ENCODE peak calls at places on chromosomes 4 and X, in eight cellular contexts. X is hypothalamus, W is GM04503, Q is NCI-H524 treated with DMSO at 0.1 percent for 48 hours, Z is NCI-H146, F is Calu3, M is T-helper 9 cell, N is GM23338. D is an unnamed sample.

GRCh38 chr4:110087116-110087708 is 111.2 kb downstream of the ELOVL6 start:
- DNase-seq in N (no peak), M (no peak), F (no peak), Q (no peak), X (no peak), Z (peak; percentile 11), W (peak; percentile 47), D (no peak)

GRCh38 chr4:48506716-48507115 is 16.7 kb downstream of the ZAR1 start:
- DNase-seq in M (no peak), N (no peak), Q (no peak), F (no peak), X (no peak), Z (no peak), W (no peak), D (no peak)

GRCh38 chrX:145817666-145818521 is at the start of gene SLITRK2:
- DNase-seq in M (no peak), X (peak; percentile 55), Z (no peak), N (peak; percentile 57), W (no peak), Q (no peak), F (no peak), D (no peak)

GRCh38 chrX:66638591-66639500 is at the start of gene EDA2R:
- DNase-seq in Q (no peak), X (no peak), M (no peak), N (peak; percentile 80), W (peak; percentile 60), F (no peak), Z (no peak), D (peak; percentile 67)

GRCh38 chrX:48083212-48083611 is 11.8 kb upstream of the ZNF630 start:
- DNase-seq in Q (peak; percentile 21), M (peak; percentile 5), Z (no peak), F (peak; percentile 52), W (no peak), X (peak; percentile 0), N (peak; percentile 60), D (no peak)

GRCh38 chrX:11704725-11705495 is 39.2 kb upstream of the ARHGAP6 start:
- DNase-seq in Z (no peak), W (no peak), X (no peak), F (no peak), M (no peak), Q (no peak), N (peak; percentile 1), D (no peak)

GRCh38 chrX:130130990-130131389 is 20.7 kb upstream of the ELF4 start:
- DNase-seq in F (no peak), Z (no peak), Q (no peak), M (no peak), W (no peak), X (no peak), N (no peak), D (no peak)

GRCh38 chr4:185911556-185912064 is 99.6 kb upstream of the SORBS2 start:
- DNase-seq in M (no peak), F (no peak), Z (no peak), W (no peak), X (no peak), N (no peak), Q (no peak), D (peak; percentile 12)

GRCh38 chrX:3713225-3713936 is at the start of gene PRKX:
- DNase-seq in F (peak; percentile 68), M (peak; percentile 74), W (no peak), Q (no peak), Z (peak; percentile 63), X (peak; percentile 40), N (peak; percentile 55), D (no peak)

GRCh38 chr4:189187531-189188052 is 753.1 kb upstream of the FRG1 start:
- DNase-seq in Q (no peak), M (no peak), F (no peak), Z (no peak), N (no peak), X (no peak), W (no peak), D (no peak)

GRCh38 chr4:13678186-13678924 is 50.8 kb upstream of the BOD1L1 start:
- DNase-seq in M (no peak), X (no peak), Q (no peak), Z (no peak), W (no peak), N (no peak), F (no peak), D (no peak)

GRCh38 chr4:181971973-181972372 is 271.2 kb upstream of the TENM3 start:
- DNase-seq in Q (no peak), W (no peak), N (no peak), M (no peak), F (no peak), X (no peak), Z (no peak), D (no peak)

GRCh38 chr4:123299212-123299651 is 97.4 kb upstream of the SPRY1 start:
- DNase-seq in W (peak; percentile 63), X (no peak), F (no peak), M (no peak), Q (no peak), N (no peak), Z (no peak), D (peak; percentile 58)

GRCh38 chr4:60122820-60123219 is 1077.3 kb upstream of the ADGRL3 start:
- DNase-seq in X (no peak), Z (no peak), W (no peak), Q (no peak), N (no peak), M (no peak), F (no peak), D (no peak)

GRCh38 chr4:143251348-143251747 is 66.6 kb downstream of the USP38 start:
- DNase-seq in W (no peak), X (no peak), N (no peak), Z (no peak), F (no peak), M (no peak), Q (no peak), D (no peak)

GRCh38 chrX:12970691-12971202 is 4.2 kb upstream of the TMSB4X start:
- DNase-seq in X (peak; percentile 3), F (peak; percentile 55), M (no peak), Z (peak; percentile 86), Q (no peak), W (no peak), N (peak; percentile 70), D (no peak)

GRCh38 chr4:2365054-2365912 is 53.2 kb downstream of the ZFYVE28 start:
- DNase-seq in M (no peak), W (no peak), Q (no peak), F (no peak), N (peak; percentile 35), Z (peak; percentile 40), X (no peak), D (no peak)

GRCh38 chr4:144894525-144894924 is 203.5 kb downstream of the ANAPC10 start:
- DNase-seq in Q (no peak), F (peak; percentile 13), M (no peak), X (no peak), Z (no peak), N (no peak), W (peak; percentile 12), D (no peak)

GRCh38 chr4:112968456-112969159 is 80.8 kb upstream of the ANK2 start:
- DNase-seq in Q (no peak), F (no peak), N (no peak), M (no peak), W (no peak), Z (no peak), X (no peak), D (peak; percentile 19)

GRCh38 chrX:2784026-2784425 is 32.2 kb downstream of the XG start:
- DNase-seq in F (no peak), N (no peak), X (no peak), Z (no peak), W (no peak), M (no peak), Q (no peak), D (no peak)

GRCh38 chrX:63889001-63889400 is 104.0 kb upstream of the ARHGEF9 start:
- DNase-seq in Q (no peak), M (no peak), X (no peak), F (no peak), W (peak; percentile 62), Z (no peak), N (no peak), D (peak; percentile 14)

GRCh38 chr4:36687681-36688080 is 406.3 kb downstream of the DTHD1 start:
- DNase-seq in F (no peak), W (no peak), X (no peak), Q (no peak), Z (no peak), N (no peak), M (no peak), D (no peak)

GRCh38 chrX:115988825-115989224 is 181.7 kb upstream of the AGTR2 start:
- DNase-seq in N (peak; percentile 22), Z (peak; percentile 2), M (no peak), Q (no peak), W (no peak), X (no peak), F (no peak), D (no peak)

GRCh38 chr4:5144384-5144783 is 93.1 kb downstream of the STK32B start:
- DNase-seq in Z (no peak), Q (no peak), N (no peak), X (no peak), W (no peak), M (no peak), F (no peak), D (no peak)

GRCh38 chrX:135340827-135341226 is 31.5 kb downstream of the ETDC start:
- DNase-seq in Q (peak; percentile 77), Z (no peak), M (no peak), N (no peak), F (no peak), W (no peak), X (no peak), D (peak; percentile 61)

GRCh38 chr4:174069848-174070330 is 213.6 kb downstream of the FBXO8 start:
- DNase-seq in N (no peak), Z (peak; percentile 54), M (no peak), Q (no peak), F (no peak), X (no peak), W (no peak), D (no peak)

GRCh38 chr4:76723373-76723772 is 174.6 kb downstream of the SOWAHB start:
- DNase-seq in X (no peak), F (no peak), Z (no peak), W (no peak), M (no peak), N (no peak), Q (no peak), D (no peak)

GRCh38 chr4:141416677-141417363 is 196.1 kb downstream of the ZNF330 start:
- DNase-seq in Z (no peak), M (no peak), Q (no peak), X (no peak), F (no peak), N (peak; percentile 22), W (peak; percentile 30), D (no peak)

GRCh38 chrX:38102875-38103274 is 96.5 kb downstream of the SYTL5 start:
- DNase-seq in X (no peak), M (no peak), Q (no peak), F (no peak), N (no peak), Z (no peak), W (no peak), D (no peak)

GRCh38 chr4:185421366-185422124 is 4.2 kb downstream of the UFSP2 start:
- DNase-seq in Q (no peak), N (no peak), M (no peak), Z (no peak), X (no peak), F (no peak), W (peak; percentile 47), D (no peak)